ENCODE peak calls at places on chromosomes 1 and 21, in six cellular contexts. N is ascending aorta, O is astrocyte, D is endothelial cell, R is heart left ventricle, A is RWPE1. V is an unnamed sample.

GRCh38 chr1:12040457-12041051 is 21.3 kb downstream of the MIIP start:
- DNase-seq in N (no peak), O (peak), D (no peak), R (no peak), A (no peak), V (peak)

GRCh38 chr1:54569339-54569738 is 21.3 kb downstream of the ACOT11 start:
- DNase-seq in N (no peak), O (no peak), D (no peak), R (no peak), A (no peak), V (peak)

GRCh38 chr1:77220687-77221463 is 1.6 kb upstream of the PIGK start:
- DNase-seq in N (no peak), O (peak), D (no peak), R (no peak), A (no peak), V (no peak)

GRCh38 chr21:37460196-37460595 is 93.6 kb downstream of the DYRK1A start:
- DNase-seq in N (no peak), O (no peak), D (peak), R (no peak), A (no peak), V (no peak)

GRCh38 chr1:173453982-173454381 is 23.2 kb upstream of the PRDX6 start:
- DNase-seq in N (no peak), O (peak), D (no peak), R (no peak), A (no peak), V (peak)

GRCh38 chr1:243411472-243411871 is 155.6 kb downstream of the SDCCAG8 start:
- DNase-seq in N (no peak), O (no peak), D (no peak), R (no peak), A (no peak), V (no peak)

GRCh38 chr1:12057382-12057781 is 5.7 kb upstream of the TNFRSF8 start:
- DNase-seq in N (no peak), O (no peak), D (no peak), R (no peak), A (no peak), V (no peak)

GRCh38 chr1:224623743-224624333 is 7.7 kb downstream of the CNIH3 start:
- DNase-seq in N (no peak), O (peak), D (peak), R (no peak), A (no peak), V (peak)

GRCh38 chr1:6508876-6509602 is 17.6 kb upstream of the PLEKHG5 start:
- DNase-seq in N (no peak), O (no peak), D (no peak), R (no peak), A (no peak), V (no peak)

GRCh38 chr1:94623560-94624148 is 82.1 kb upstream of the F3 start:
- DNase-seq in N (no peak), O (peak), D (no peak), R (no peak), A (peak), V (no peak)

DNA sequence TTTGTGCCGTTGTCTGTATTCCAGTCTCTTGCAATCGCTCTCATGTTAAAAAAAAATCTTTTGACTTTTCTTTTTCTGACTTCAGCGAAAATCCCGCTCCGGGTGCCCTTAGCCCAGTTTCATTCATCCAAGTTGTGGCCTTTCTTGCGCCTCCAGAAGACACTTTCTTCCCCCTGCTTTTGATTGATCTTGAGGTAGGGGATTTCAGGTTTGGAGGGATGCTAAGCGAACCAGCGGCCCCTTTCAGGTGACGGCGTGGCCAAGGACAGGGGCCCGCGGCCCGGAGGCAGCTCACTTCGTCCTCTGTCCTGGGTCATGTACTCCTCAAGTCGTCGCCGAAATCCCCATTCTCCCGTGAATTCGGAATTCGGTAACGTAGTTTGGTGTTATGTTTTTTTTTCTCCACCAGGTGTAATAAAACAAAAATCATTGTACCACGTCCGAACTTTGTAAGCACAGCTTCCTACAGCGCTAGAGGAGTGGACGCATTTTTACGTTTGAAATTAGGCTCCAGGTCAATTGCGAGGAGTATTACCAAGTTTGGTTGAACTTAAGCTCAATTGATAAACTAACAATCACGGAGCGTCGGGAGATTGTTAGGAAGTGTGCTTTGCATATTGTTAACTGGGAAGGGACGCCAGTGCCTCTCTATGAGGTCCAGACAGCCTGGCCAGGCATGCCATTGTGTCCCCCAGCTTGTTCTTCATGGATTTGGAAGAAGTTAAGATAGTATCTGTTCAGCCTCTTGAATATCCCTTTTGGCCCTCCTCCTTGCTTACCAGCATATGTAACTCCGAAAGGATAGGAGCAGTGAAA is 1.1 kb downstream of the MRPS6 start:
- DNase-seq in N (no peak), O (no peak), D (peak), R (no peak), A (peak), V (no peak)
- TF ChIP-seq CTCF in N (no peak), O (no peak), D (no peak), R (no peak), A (no peak), V (peak)

GRCh38 chr1:81802601-81803422 is 2.1 kb downstream of the ADGRL2 start:
- DNase-seq in N (no peak), O (peak), D (peak), R (peak), A (peak), V (peak)
- TF ChIP-seq CTCF in N (peak), O (no peak), D (no peak), R (peak), A (peak), V (no peak)

DNA sequence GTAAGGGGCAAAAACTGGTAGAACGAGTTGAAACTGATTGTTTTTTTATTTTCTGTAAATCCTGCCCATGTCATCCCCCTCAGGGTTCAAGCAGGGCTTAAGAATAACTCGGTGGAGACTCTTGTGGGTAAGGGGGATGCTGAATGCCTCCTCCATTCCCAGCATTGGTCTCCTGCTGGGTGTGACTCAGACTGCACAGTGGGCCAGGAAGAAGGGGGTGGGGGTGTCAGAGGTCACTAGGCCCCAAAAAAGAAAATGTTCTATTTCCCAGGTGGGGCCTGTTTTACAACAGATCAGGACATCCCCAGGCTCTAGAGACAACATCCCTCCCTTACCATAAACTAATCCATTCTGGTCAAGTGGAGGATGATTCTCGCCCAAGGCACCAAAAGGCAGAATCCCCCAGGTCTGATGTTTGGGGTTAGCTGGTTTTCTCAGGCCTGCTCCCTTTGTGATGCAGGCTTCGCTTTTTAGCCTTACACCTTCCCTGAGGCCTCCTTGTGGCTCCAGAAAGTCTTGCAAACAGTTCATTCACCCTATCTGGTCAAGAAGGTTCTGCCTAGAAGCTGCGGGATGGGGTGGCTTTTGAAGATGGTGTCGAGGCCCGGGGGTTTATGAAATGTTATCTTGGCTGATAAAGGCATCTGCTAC is 10.7 kb upstream of the GRHL3 start:
- DNase-seq in N (no peak), O (no peak), D (no peak), R (no peak), A (no peak), V (peak)
- TF ChIP-seq CTCF in N (no peak), O (peak), D (no peak), R (no peak), A (no peak), V (peak)

DNA sequence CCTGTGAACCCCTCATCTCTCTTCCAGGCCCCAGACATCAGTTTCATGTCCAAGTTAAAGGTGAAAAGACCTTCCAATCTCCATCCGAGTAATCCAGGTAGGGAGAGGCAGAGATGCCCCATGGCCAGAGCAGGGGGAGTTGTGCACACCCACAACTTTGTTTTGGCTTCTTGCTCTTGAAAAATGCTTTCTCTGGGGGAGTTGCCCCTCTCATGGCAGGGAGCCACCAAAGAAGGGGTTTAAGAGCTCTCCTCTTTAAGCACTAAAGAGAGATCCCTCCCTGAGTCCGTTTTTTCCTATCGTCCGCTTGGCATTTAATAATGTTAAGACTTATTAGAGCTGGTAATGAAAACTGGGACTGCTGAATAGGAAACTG is 8.2 kb downstream of the PAX7 start:
- DNase-seq in N (no peak), O (no peak), D (no peak), R (no peak), A (no peak), V (no peak)
- TF ChIP-seq CTCF in N (no peak), O (no peak), D (no peak), R (no peak), A (no peak), V (no peak)

GRCh38 chr1:19405195-19405760 is 80.1 kb downstream of the CAPZB start:
- DNase-seq in N (no peak), O (no peak), D (no peak), R (no peak), A (no peak), V (no peak)
- TF ChIP-seq CTCF in N (peak), O (peak), D (no peak), R (peak), A (no peak), V (peak)

GRCh38 chr1:203628185-203628996 is 1.8 kb downstream of the ATP2B4 start:
- DNase-seq in N (no peak), O (no peak), D (peak), R (peak), A (peak), V (peak)

GRCh38 chr1:203627819-203628184 is 1.2 kb downstream of the ATP2B4 start:
- DNase-seq in N (no peak), O (no peak), D (no peak), R (no peak), A (no peak), V (peak)

GRCh38 chr1:203624341-203624712 is 2.3 kb upstream of the ATP2B4 start:
- DNase-seq in N (no peak), O (no peak), D (no peak), R (no peak), A (no peak), V (no peak)

GRCh38 chr1:203626910-203627246 is 246 bp downstream of the ATP2B4 start:
- DNase-seq in N (no peak), O (no peak), D (no peak), R (no peak), A (no peak), V (no peak)

DNA sequence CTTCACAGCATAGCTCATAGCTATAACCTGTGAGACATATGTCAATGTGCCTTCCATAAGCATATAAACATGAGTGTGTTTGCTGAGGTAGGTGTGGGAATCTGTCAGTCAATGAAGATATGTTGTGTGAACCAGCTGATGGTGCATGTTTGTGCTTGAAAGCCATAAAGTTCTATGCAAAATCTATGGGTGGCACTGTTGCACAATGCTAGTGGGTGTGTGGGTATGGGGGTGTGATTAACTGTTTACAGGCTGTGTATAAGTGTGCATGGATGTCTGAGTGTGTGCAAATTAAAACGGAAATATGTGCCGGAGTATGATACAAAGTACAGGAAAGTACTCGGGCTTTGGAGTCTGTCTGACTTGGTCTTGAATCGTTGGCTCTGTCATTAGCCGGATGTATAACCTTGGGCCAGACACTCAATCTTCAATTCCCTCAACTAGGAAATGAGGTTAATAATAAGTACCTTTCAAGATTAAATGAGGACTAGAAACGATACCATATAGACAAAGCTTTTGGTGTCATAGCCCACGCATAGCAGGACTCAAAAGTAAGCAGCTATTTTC is 926 bp upstream of the ATP2B4 start:
- DNase-seq in N (no peak), O (no peak), D (no peak), R (no peak), A (peak), V (no peak)
- TF ChIP-seq CTCF in N (peak), O (peak), D (no peak), R (peak), A (no peak), V (peak)